ENCODE peak calls at places on chromosome 22, in four cellular contexts. E is iris pigment epithelial cell; N is stimulated activated CD8-positive, alpha-beta memory T cell treated with anti-CD3 and anti-CD28 coated beads, Interleukin-7, amount 100 ng/mL, for 1 hour; W is A549. L is an unnamed sample.

GRCh38 chr22:42379961-42380537 is 52.2 kb downstream of the NFAM1 start:
- DNase-seq in W (no peak), E (no peak), N (no peak), L (no peak)

GRCh38 chr22:25774575-25775026 is 32.6 kb downstream of the MYO18B start:
- DNase-seq in W (no peak), E (no peak), N (no peak), L (no peak)

GRCh38 chr22:24383061-24383460 is 44.3 kb upstream of the ADORA2A start:
- DNase-seq in E (no peak), W (no peak), N (no peak), L (no peak)

GRCh38 chr22:32723632-32724031 is 77.9 kb upstream of the TIMP3 start:
- DNase-seq in W (no peak), N (no peak), E (peak), L (no peak)

GRCh38 chr22:25187469-25187868 is 12.2 kb upstream of the CRYBB3 start:
- DNase-seq in E (no peak), W (no peak), N (no peak), L (no peak)

GRCh38 chr22:37309221-37310074 is 27.1 kb downstream of the CYTH4 start:
- DNase-seq in E (no peak), N (no peak), W (no peak), L (peak)

GRCh38 chr22:44862981-44863860 is 110.8 kb downstream of the ARHGAP8 start:
- DNase-seq in N (no peak), W (no peak), E (no peak), L (no peak)

GRCh38 chr22:37930270-37930951 is 23.0 kb downstream of the C22orf23 start:
- DNase-seq in E (peak), N (no peak), W (peak), L (no peak)

GRCh38 chr22:32528316-32528715 is 53.7 kb downstream of the FBXO7 start:
- DNase-seq in E (no peak), N (no peak), W (no peak), L (no peak)

GRCh38 chr22:39219071-39220050 is 25.4 kb downstream of the PDGFB start:
- DNase-seq in N (no peak), E (no peak), W (no peak), L (no peak)

GRCh38 chr22:39958916-39959639 is 1.1 kb upstream of the TMA7B start:
- DNase-seq in W (no peak), N (no peak), E (no peak), L (no peak)

GRCh38 chr22:50695421-50696250 is 23.0 kb downstream of the SHANK3 start:
- DNase-seq in N (no peak), E (no peak), W (no peak), L (no peak)

GRCh38 chr22:22033803-22034468 is 51.3 kb upstream of the TOP3B start:
- DNase-seq in W (no peak), N (no peak), E (no peak), L (no peak)

GRCh38 chr22:22520020-22520656 is at the start of gene ZNF280A:
- DNase-seq in W (peak), N (no peak), E (no peak), L (no peak)

GRCh38 chr22:46696614-46697013 is 41.4 kb downstream of the CERK start:
- DNase-seq in W (no peak), N (no peak), E (no peak), L (no peak)

GRCh38 chr22:44181033-44181911 is 547 bp downstream of the PARVG start:
- DNase-seq in W (no peak), E (no peak), N (peak), L (peak)

GRCh38 chr22:38401336-38402084 is 53.5 kb downstream of the KCNJ4 start:
- DNase-seq in N (no peak), E (no peak), W (no peak), L (no peak)

GRCh38 chr22:17788023-17788330 is 13.7 kb upstream of the BID start:
- DNase-seq in N (no peak), E (no peak), W (no peak), L (no peak)

GRCh38 chr22:44597616-44598015 is 99.6 kb upstream of the RTL6 start:
- DNase-seq in W (no peak), E (no peak), N (no peak), L (no peak)

GRCh38 chr22:30889268-30889995 is 79.1 kb downstream of the MORC2 start:
- DNase-seq in W (no peak), E (no peak), N (no peak), L (no peak)

GRCh38 chr22:47161631-47162030 is 399.2 kb downstream of the TBC1D22A start:
- DNase-seq in E (no peak), N (no peak), W (no peak), L (no peak)

GRCh38 chr22:46171940-46172339 is 21.6 kb downstream of the PPARA start:
- DNase-seq in N (no peak), E (peak), W (no peak), L (no peak)

GRCh38 chr22:29117799-29118477 is 45.1 kb downstream of the KREMEN1 start:
- DNase-seq in E (peak), N (no peak), W (no peak), L (no peak)

GRCh38 chr22:41382098-41382578 is 396 bp downstream of the TEF start:
- DNase-seq in N (peak), W (peak), E (peak), L (peak)